ENCODE peak calls at places on chromosomes 12 and 14, in six cellular contexts. K, J, I, L, F and G are unnamed samples.

GRCh38 chr12:87439990-87440827 is 589.0 kb downstream of the C12orf50 start:
- DNase-seq in K (no peak), J (peak; percentile 93), I (peak; percentile 95), L (no peak), F (no peak), G (peak; percentile 93)

GRCh38 chr12:53575502-53576264 is 50.5 kb downstream of the ATF7 start:
- DNase-seq in K (no peak), J (peak; percentile 83), I (peak; percentile 88), L (no peak), F (no peak), G (no peak)

GRCh38 chr12:31016057-31016456 is 57.6 kb upstream of the DDX11 start:
- DNase-seq in K (no peak), J (no peak), I (no peak), L (no peak), F (no peak), G (no peak)

GRCh38 chr14:76987956-76988520 is 40.5 kb downstream of the IRF2BPL start:
- DNase-seq in K (no peak), J (no peak), I (no peak), L (no peak), F (no peak), G (peak; percentile 86)

GRCh38 chr14:64061115-64061514 is 208.3 kb downstream of the SYNE2 start:
- DNase-seq in K (no peak), J (no peak), I (no peak), L (no peak), F (no peak), G (no peak)

GRCh38 chr14:23384364-23385080 is 7.7 kb downstream of the CMTM5 start:
- DNase-seq in K (no peak), J (no peak), I (no peak), L (no peak), F (no peak), G (no peak)

GRCh38 chr12:104480826-104481457 is 24.2 kb downstream of the CHST11 start:
- DNase-seq in K (no peak), J (peak; percentile 79), I (peak; percentile 92), L (no peak), F (no peak), G (peak; percentile 44)

GRCh38 chr12:108039794-108040193 is 89.3 kb upstream of the WSCD2 start:
- DNase-seq in K (no peak), J (no peak), I (no peak), L (no peak), F (no peak), G (no peak)

GRCh38 chr12:14384783-14385638 is 19.5 kb downstream of the ATF7IP start:
- DNase-seq in K (peak; percentile 69), J (peak; percentile 95), I (peak; percentile 97), L (peak; percentile 92), F (peak; percentile 63), G (peak; percentile 90)

GRCh38 chr12:130971871-130972588 is 18.3 kb downstream of the ADGRD1 start:
- DNase-seq in K (no peak), J (no peak), I (no peak), L (no peak), F (no peak), G (no peak)

GRCh38 chr12:83408168-83408567 is 721.5 kb downstream of the TMTC2 start:
- DNase-seq in K (no peak), J (no peak), I (no peak), L (no peak), F (no peak), G (no peak)

GRCh38 chr12:63151061-63151897 is at the start of gene AVPR1A:
- DNase-seq in K (peak; percentile 40), J (no peak), I (peak; percentile 3), L (no peak), F (peak; percentile 67), G (no peak)

GRCh38 chr14:21711360-21711961 is 37.8 kb upstream of the OR4E1 start:
- DNase-seq in K (no peak), J (peak; percentile 53), I (peak; percentile 65), L (peak; percentile 30), F (no peak), G (peak; percentile 72)

GRCh38 chr12:119153477-119154434 is 25.0 kb upstream of the HSPB8 start:
- DNase-seq in K (peak; percentile 99), J (peak; percentile 17), I (peak; percentile 74), L (peak; percentile 87), F (peak; percentile 97), G (peak; percentile 78)

GRCh38 chr12:11785722-11786121 is 136.2 kb downstream of the ETV6 start:
- DNase-seq in K (no peak), J (peak; percentile 32), I (no peak), L (no peak), F (no peak), G (no peak)

GRCh38 chr14:56794557-56795283 is 15.6 kb downstream of the OTX2 start:
- DNase-seq in K (no peak), J (no peak), I (no peak), L (no peak), F (peak; percentile 81), G (no peak)

GRCh38 chr12:53726342-53726741 is 910 bp downstream of the CALCOCO1 start:
- DNase-seq in K (no peak), J (no peak), I (no peak), L (no peak), F (no peak), G (no peak)

GRCh38 chr14:105466491-105467248 is 8.0 kb upstream of the CRIP2 start:
- DNase-seq in K (no peak), J (no peak), I (no peak), L (no peak), F (no peak), G (no peak)

GRCh38 chr14:105281354-105282097 is 19.3 kb downstream of the BRF1 start:
- DNase-seq in K (no peak), J (peak; percentile 83), I (peak; percentile 84), L (peak; percentile 37), F (no peak), G (peak; percentile 82)

DNA sequence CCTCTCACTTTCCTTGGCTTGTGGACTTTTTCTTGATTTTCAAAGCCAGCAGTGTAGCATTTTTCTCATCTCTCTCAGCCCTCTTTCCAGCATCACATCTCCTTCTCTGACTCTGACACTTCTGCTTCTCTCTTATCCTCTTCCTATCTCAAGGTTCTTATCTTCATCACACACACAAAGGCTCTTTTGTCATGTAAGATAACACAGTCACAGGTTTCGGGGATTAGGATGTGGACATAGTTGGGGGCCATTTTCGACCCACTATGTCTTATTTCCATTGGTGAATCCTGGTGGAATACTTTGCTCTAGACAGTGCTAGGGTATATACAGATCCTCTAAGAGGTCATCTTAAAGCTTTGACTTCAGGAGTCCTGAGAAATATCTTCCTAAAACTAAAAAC is 719.3 kb upstream of the TBX3 start:
- DNase-seq in K (no peak), J (no peak), I (no peak), L (no peak), F (no peak), G (no peak)
- H3K18ac ChIP-seq in K (no peak overlapping the region), J (peak overlapping the region; percentile 27), I (no peak overlapping the region), L (no peak overlapping the region), F (no peak overlapping the region), G (no peak overlapping the region)

GRCh38 chr14:72704507-72704906 is 189.4 kb downstream of the DPF3 start:
- DNase-seq in K (no peak), J (no peak), I (no peak), L (no peak), F (no peak), G (no peak)
- H3K14ac ChIP-seq in K (no peak overlapping the region), J (no peak overlapping the region), I (no peak overlapping the region), L (no peak overlapping the region), F (no peak overlapping the region), G (no peak overlapping the region)

GRCh38 chr12:48486679-48487078 is 4.4 kb downstream of the C12orf54 start:
- DNase-seq in K (no peak), J (no peak), I (no peak), L (no peak), F (no peak), G (no peak)

GRCh38 chr12:48489012-48489411 is 6.7 kb downstream of the C12orf54 start:
- DNase-seq in K (no peak), J (peak; percentile 48), I (peak; percentile 6), L (no peak), F (no peak), G (no peak)

GRCh38 chr12:48482198-48482597 is at the start of gene C12orf54:
- DNase-seq in K (no peak), J (no peak), I (no peak), L (no peak), F (no peak), G (no peak)

GRCh38 chr12:48486261-48486660 is 4.0 kb downstream of the C12orf54 start:
- DNase-seq in K (no peak), J (no peak), I (no peak), L (no peak), F (no peak), G (no peak)
- H3K18ac ChIP-seq in K (no peak overlapping the region), J (no peak overlapping the region), I (no peak overlapping the region), L (no peak overlapping the region), F (no peak overlapping the region), G (no peak overlapping the region)

DNA sequence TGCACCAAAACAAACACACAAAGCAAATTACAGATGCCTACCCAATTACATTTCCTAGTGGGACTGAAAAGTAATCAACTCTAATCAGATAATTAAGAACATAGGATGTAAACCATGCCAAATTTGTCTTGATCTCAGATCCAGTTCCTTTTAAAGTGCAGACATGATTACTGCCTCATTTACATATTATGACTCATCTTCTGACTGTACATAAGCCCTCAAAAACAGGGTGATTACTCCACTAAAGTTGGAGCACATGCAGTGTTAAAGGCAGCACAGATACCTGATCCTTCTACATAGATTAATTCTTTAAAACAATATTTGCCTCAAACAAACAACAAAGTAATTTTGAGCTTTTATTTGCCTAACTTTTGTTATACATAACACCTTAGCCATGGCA is 337.2 kb downstream of the RPS29 start:
- DNase-seq in K (no peak), J (peak; percentile 1), I (peak; percentile 53), L (no peak), F (no peak), G (no peak)
- H3K14ac ChIP-seq in K (no peak overlapping the region), J (no peak overlapping the region), I (no peak overlapping the region), L (no peak overlapping the region), F (no peak overlapping the region), G (no peak overlapping the region)

GRCh38 chr12:92505373-92506340 is 197.1 kb upstream of the PLEKHG7 start:
- DNase-seq in K (no peak), J (peak; percentile 50), I (peak; percentile 57), L (peak; percentile 43), F (no peak), G (peak; percentile 30)
- H3K18ac ChIP-seq in K (no peak overlapping the region), J (peak overlapping the region; percentile 59), I (peak overlapping the region; percentile 82), L (no peak overlapping the region), F (no peak overlapping the region), G (no peak overlapping the region)

DNA sequence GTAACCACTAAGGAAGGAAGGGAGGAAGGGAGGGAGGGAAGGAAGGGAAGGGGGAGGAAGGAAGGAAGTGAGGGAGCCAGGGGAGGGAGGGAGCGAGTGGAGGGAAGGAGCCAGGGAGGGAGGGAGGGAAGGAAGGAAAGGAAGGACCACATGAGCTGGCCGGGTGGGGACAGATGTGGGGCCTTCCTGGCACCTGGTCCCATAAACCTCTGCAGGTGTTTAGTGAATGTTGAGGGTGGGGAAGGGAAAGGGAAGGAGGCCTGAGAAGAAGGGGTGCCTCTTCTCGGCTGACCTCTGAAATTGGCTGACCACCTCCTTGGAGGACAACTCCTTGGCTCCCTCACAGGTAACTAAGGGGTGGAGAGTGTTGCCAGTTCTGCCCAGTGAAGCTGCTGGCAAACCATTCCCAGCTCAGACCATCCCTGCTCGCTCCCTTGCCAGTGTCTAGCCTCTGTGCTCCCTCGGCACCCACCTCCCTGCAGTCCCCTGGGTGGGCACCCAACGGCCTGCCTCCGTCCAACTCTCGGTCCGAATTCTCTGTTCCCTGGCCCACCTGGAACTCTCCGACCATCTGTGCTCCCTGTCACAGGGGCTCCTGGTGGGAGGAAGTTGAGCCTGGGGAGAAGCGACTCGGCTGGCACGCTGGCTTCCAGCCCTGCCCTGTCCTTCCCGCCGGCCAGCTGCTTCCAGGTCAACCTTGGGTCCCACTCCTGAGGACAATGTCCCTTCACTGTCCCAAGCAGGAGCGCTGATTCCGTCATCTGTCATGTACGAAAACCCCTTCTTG is 12.2 kb upstream of the PPP1R13B start:
- DNase-seq in K (no peak), J (no peak), I (no peak), L (no peak), F (no peak), G (no peak)
- H3K14ac ChIP-seq in K (peak overlapping the region; percentile 58), J (no peak overlapping the region), I (peak overlapping the region; percentile 72), L (peak overlapping the region; percentile 1), F (no peak overlapping the region), G (no peak overlapping the region)